ENCODE peak calls at places on chromosomes 13 and 19, in seven cellular contexts. E, K, Q, O, I, S and U are unnamed samples.

GRCh38 chr19:40739030-40739839 is 11.0 kb downstream of the ACTMAP start:
- DNase-seq in O (no peak), E (no peak), Q (no peak), K (no peak), S (no peak), I (no peak), U (no peak)

GRCh38 chr13:28355822-28356371 is 139.0 kb downstream of the FLT1 start:
- DNase-seq in E (no peak), S (no peak), O (no peak), I (no peak), K (no peak), Q (no peak), U (no peak)

GRCh38 chr13:59230484-59231264 is 933.1 kb downstream of the DIAPH3 start:
- DNase-seq in S (no peak), I (no peak), K (no peak), O (no peak), E (no peak), Q (no peak), U (no peak)

GRCh38 chr19:34276614-34277013 is 22.3 kb downstream of the GARRE1 start:
- DNase-seq in S (no peak), E (no peak), I (no peak), O (no peak), K (no peak), Q (no peak), U (no peak)

GRCh38 chr19:35320285-35320706 is 8.7 kb upstream of the CD22 start:
- DNase-seq in I (no peak), K (no peak), O (no peak), E (no peak), S (peak), Q (no peak), U (no peak)

GRCh38 chr19:31350693-31351211 is 1.5 kb upstream of the TSHZ3 start:
- DNase-seq in E (no peak), S (peak), K (no peak), O (peak), Q (peak), I (no peak), U (no peak)

GRCh38 chr13:24887759-24888158 is 123.8 kb downstream of the RNF17 start:
- DNase-seq in S (no peak), E (no peak), I (no peak), Q (no peak), K (no peak), O (no peak), U (no peak)

GRCh38 chr13:90652036-90652435 is 695.5 kb upstream of the MIR17HG start:
- DNase-seq in S (no peak), E (no peak), O (no peak), Q (no peak), I (no peak), K (no peak), U (no peak)

GRCh38 chr13:25729201-25729600 is 322.6 kb downstream of the SHISA2 start:
- DNase-seq in O (no peak), I (no peak), E (no peak), S (no peak), K (no peak), Q (no peak), U (no peak)

GRCh38 chr13:102277286-102277685 is 124.6 kb downstream of the FGF14 start:
- DNase-seq in I (no peak), O (no peak), S (peak), E (no peak), K (no peak), Q (no peak), U (no peak)

GRCh38 chr19:3725121-3725520 is 16.9 kb downstream of the TJP3 start:
- DNase-seq in Q (no peak), S (no peak), K (no peak), O (no peak), I (no peak), E (no peak), U (no peak)

GRCh38 chr19:43723588-43723987 is 7.7 kb downstream of the IRGC start:
- DNase-seq in O (no peak), K (no peak), S (no peak), E (no peak), Q (no peak), I (no peak), U (no peak)

GRCh38 chr19:43725468-43725867 is 9.6 kb downstream of the IRGC start:
- DNase-seq in K (no peak), O (no peak), S (no peak), I (no peak), Q (no peak), E (no peak), U (no peak)

GRCh38 chr19:43727593-43727853 is 11.6 kb downstream of the IRGC start:
- DNase-seq in Q (no peak), S (no peak), O (no peak), E (no peak), I (no peak), K (no peak), U (no peak)

GRCh38 chr19:43724896-43725295 is 9.0 kb downstream of the IRGC start:
- DNase-seq in E (no peak), Q (no peak), K (no peak), O (no peak), S (no peak), I (no peak), U (no peak)

DNA sequence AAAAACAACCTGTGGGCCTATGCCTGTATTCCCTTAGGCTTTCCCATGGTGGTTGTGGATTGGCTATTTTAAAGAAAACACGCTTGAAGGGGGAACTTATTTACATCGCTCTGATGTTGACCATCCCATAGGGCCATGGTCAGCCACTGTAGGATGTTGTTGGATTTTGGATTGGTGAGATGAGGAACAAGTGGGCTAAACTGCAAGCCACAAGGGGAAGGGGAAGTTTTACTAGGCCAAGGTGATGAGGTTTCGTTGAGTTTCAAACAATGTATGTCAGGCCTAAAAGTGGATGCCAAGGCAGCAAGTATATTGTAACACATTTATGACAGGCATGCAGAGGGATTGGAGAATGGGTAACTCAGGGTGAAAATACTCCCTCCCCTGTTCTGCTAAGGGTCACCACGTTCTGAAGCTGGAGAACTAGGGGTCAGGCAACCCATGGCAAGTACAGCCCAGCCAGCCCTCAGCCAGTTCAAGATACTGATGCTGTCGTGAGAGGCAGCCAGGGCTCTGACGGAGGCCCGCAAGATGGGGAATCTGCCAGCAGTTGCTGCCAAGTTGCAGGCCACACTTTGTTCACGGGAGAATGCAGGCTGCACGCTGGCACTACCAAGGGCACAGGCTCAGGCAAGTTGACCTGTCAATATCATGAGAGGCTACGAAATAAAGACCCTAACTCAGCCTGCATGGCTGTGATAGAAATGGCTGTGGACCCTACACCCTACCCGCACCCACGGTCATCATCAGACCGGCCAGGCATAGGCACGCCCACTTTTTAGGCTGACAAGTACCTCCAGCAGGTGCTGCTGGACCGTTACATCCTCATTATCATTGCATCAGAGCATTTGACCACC is 11.1 kb downstream of the IRGC start:
- DNase-seq in S (peak), I (peak), Q (no peak), E (no peak), O (no peak), K (no peak), U (no peak)
- H3K27ac ChIP-seq in S (peak), I (no peak), Q (no peak), E (peak), O (no peak), K (no peak), U (no peak)

GRCh38 chr13:39405107-39405506 is 197.9 kb downstream of the LHFPL6 start:
- DNase-seq in Q (no peak), K (no peak), O (no peak), I (no peak), E (no peak), S (no peak), U (no peak)

GRCh38 chr13:39405596-39405995 is 197.4 kb downstream of the LHFPL6 start:
- DNase-seq in S (no peak), Q (no peak), K (no peak), I (no peak), O (no peak), E (no peak), U (no peak)

GRCh38 chr13:39401091-39401647 is 201.8 kb downstream of the LHFPL6 start:
- DNase-seq in O (no peak), I (no peak), Q (no peak), E (no peak), S (no peak), K (no peak), U (no peak)

GRCh38 chr13:39401756-39402155 is 201.2 kb downstream of the LHFPL6 start:
- DNase-seq in S (no peak), O (no peak), K (no peak), E (no peak), Q (no peak), I (no peak), U (no peak)

DNA sequence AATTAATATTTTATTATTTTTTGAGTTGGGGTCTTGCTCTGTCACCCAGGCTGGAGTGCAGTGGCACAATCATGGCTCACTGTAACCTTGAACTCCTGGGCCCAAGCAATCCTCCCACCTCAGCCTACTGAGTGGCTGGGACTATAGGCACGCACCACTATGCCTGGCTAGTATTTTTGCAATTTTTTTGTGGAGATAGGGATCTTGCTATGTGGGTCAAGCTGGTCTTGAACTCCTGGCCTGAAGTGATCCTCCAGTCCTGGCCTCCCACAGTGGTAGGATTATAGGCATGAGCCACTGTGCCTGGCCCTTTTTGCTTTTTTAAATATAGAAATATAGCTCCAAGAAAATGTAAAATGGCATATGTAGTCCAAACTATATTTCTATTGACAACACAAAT is 200.8 kb downstream of the LHFPL6 start:
- DNase-seq in K (no peak), I (no peak), S (no peak), Q (no peak), E (no peak), O (no peak), U (no peak)
- H3K27ac ChIP-seq in K (no peak), I (no peak), S (no peak), Q (no peak), E (no peak), O (no peak), U (no peak)

DNA sequence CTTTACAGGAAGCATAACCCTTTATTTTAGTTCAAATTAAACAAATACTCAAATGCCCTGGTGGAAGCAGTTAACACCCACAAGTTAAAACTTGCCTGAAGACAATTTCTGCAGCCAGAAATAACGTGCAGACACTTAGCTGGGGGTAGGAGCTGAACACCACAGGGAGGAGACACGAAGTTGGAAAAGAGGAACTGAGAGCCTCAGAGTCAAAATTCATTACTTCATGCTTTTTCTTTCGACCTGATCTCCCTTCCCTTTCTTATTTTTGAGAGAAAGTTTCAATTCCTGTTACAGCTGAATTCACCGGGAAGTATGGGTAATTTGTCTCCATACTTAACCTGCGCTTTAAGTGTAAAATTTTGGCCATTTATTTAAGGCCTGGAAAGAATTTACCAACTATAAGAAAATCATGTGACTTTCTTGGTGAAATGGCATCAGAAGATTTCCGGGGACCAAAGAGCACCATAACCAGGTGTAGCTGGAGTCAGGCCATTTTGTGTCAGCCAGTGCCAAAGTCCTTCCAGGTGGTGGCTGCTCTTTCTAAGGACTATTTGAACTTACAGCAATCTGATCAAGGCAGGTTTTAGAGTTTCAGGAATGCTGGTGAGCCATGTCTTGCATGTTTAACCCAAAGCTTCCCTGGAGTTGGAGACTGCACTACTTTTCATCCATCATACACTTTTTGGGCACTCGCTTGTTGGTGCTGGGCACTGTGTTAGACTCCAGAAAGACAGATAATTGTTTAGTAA is 46.5 kb upstream of the RCBTB2 start:
- DNase-seq in I (no peak), K (no peak), E (peak), O (no peak), S (no peak), Q (no peak), U (no peak)
- H3K27ac ChIP-seq in I (peak), K (no peak), E (peak), O (no peak), S (peak), Q (no peak), U (peak)

GRCh38 chr19:55252760-55253159 is 6.1 kb downstream of the PPP6R1 start:
- DNase-seq in K (no peak), O (no peak), I (no peak), Q (no peak), S (no peak), E (no peak), U (no peak)
- H3K27ac ChIP-seq in K (no peak), O (no peak), I (no peak), Q (peak), S (no peak), E (peak), U (no peak)

DNA sequence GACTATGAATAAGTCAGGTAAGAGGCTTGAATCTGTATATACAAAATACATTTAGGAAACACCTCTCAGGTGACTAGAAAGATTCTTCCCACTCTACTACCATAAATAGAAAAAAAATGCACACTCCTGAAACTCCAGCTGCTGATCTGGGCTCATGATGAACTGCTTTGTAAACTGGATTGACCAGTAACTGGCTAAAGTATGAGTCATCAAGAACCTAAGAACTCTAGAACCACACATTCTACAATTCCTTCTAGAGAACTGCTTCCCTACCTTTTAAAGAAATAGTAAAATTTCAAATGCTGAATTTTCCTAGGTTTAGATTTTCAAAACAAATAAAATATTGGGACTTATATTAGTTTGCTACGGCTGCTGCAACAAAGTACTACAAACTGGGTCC is 55.2 kb downstream of the ELF1 start:
- DNase-seq in I (no peak), S (no peak), E (peak), K (no peak), Q (no peak), O (no peak), U (peak)
- H3K27ac ChIP-seq in I (no peak), S (no peak), E (no peak), K (no peak), Q (no peak), O (no peak), U (peak)

GRCh38 chr13:32040689-32041088 is 9.1 kb downstream of the FRY start:
- DNase-seq in S (no peak), I (no peak), Q (no peak), E (no peak), K (no peak), O (no peak), U (no peak)

GRCh38 chr13:32039488-32040013 is 8.0 kb downstream of the FRY start:
- DNase-seq in O (no peak), E (no peak), S (no peak), Q (no peak), K (no peak), I (no peak), U (no peak)

GRCh38 chr13:32041429-32041828 is 9.9 kb downstream of the FRY start:
- DNase-seq in K (no peak), I (no peak), Q (no peak), O (no peak), E (no peak), S (no peak), U (no peak)

GRCh38 chr13:32039056-32039455 is 7.5 kb downstream of the FRY start:
- DNase-seq in K (no peak), S (no peak), O (no peak), I (no peak), E (no peak), Q (no peak), U (no peak)

GRCh38 chr13:32040052-32040642 is 8.6 kb downstream of the FRY start:
- DNase-seq in E (no peak), S (no peak), Q (no peak), O (no peak), I (no peak), K (no peak), U (no peak)
- H3K27ac ChIP-seq in E (no peak), S (no peak), Q (no peak), O (peak), I (no peak), K (no peak), U (no peak)